ENCODE peak calls at places on chromosomes 12 and 14, in ten cellular contexts. U is H9; A is caudate nucleus; H is NCI-H1092; M is GM13976; G is stimulated activated CD4-positive, alpha-beta T cell treated with anti-CD3 and anti-CD28 coated beads, Interleukin-4, amount 100 ng/mL, for 4 hours; W is heart right ventricle; Z is frontal cortex; N is HuH-7; K is foreskin fibroblast. E is an unnamed sample.

GRCh38 chr12:128864516-128865186 is 11.4 kb downstream of the GLT1D1 start:
- DNase-seq in H (no peak), K (no peak), U (no peak), A (peak), W (peak), Z (peak), G (no peak), M (peak), N (no peak), E (no peak)

GRCh38 chr12:66763453-66763852 is 84.6 kb upstream of the GRIP1 start:
- DNase-seq in W (no peak), A (no peak), N (no peak), G (no peak), H (no peak), U (no peak), Z (no peak), K (no peak), M (no peak), E (no peak)

GRCh38 chr12:53965251-53966069 is 7.5 kb upstream of the HOXC11 start:
- DNase-seq in G (no peak), M (no peak), Z (no peak), U (peak), A (no peak), W (no peak), H (no peak), N (no peak), K (peak), E (no peak)

GRCh38 chr14:58327019-58327418 is 28.7 kb downstream of the ARID4A start:
- DNase-seq in H (no peak), M (no peak), N (no peak), A (no peak), G (no peak), Z (no peak), K (no peak), U (no peak), W (no peak), E (no peak)

GRCh38 chr12:56020437-56021189 is at the start of gene IKZF4:
- DNase-seq in G (no peak), K (peak), U (peak), H (no peak), M (no peak), Z (peak), N (no peak), W (peak), A (no peak), E (no peak)

GRCh38 chr12:124094733-124095132 is 121.7 kb downstream of the ZNF664 start:
- DNase-seq in G (no peak), A (no peak), H (peak), Z (no peak), M (no peak), W (no peak), N (no peak), U (no peak), K (no peak), E (no peak)

GRCh38 chr12:105725054-105725453 is 394.6 kb downstream of the C12orf75 start:
- DNase-seq in W (no peak), U (no peak), M (no peak), K (no peak), A (no peak), N (no peak), H (no peak), Z (no peak), G (no peak), E (no peak)

GRCh38 chr14:89537911-89538310 is 120.9 kb upstream of the FOXN3 start:
- DNase-seq in W (no peak), M (no peak), A (no peak), N (no peak), K (no peak), G (no peak), Z (no peak), H (no peak), U (no peak), E (no peak)

GRCh38 chr12:54321363-54321762 is 3.6 kb upstream of the COPZ1 start:
- DNase-seq in W (no peak), A (no peak), H (no peak), K (no peak), G (no peak), M (no peak), N (no peak), U (no peak), Z (no peak), E (no peak)

GRCh38 chr12:24864796-24865125 is 84.1 kb downstream of the BCAT1 start:
- DNase-seq in A (no peak), K (no peak), Z (no peak), G (no peak), N (no peak), H (no peak), U (no peak), M (peak), W (no peak), E (peak)

GRCh38 chr14:70714055-70714550 is 72.4 kb downstream of the TTC9 start:
- DNase-seq in M (no peak), Z (peak), W (peak), A (no peak), N (no peak), U (no peak), K (peak), H (peak), G (peak), E (peak)

GRCh38 chr14:73476451-73476905 is 14.3 kb upstream of the RIOX1 start:
- DNase-seq in G (no peak), M (no peak), N (no peak), A (peak), U (no peak), H (no peak), Z (no peak), K (no peak), W (no peak), E (no peak)

GRCh38 chr12:15209782-15210181 is 11.4 kb downstream of the RERG start:
- DNase-seq in W (no peak), U (no peak), N (no peak), Z (no peak), K (peak), M (no peak), A (no peak), G (no peak), H (no peak), E (no peak)

GRCh38 chr14:94079891-94080605 is 954 bp downstream of the DDX24 start:
- DNase-seq in N (no peak), Z (no peak), K (no peak), U (no peak), M (no peak), G (no peak), W (no peak), A (no peak), H (no peak), E (no peak)

GRCh38 chr12:118371354-118372282 is 1.1 kb downstream of the TAOK3 start:
- DNase-seq in N (no peak), A (no peak), U (peak), Z (no peak), G (peak), M (peak), K (no peak), W (peak), H (no peak), E (no peak)

GRCh38 chr12:124786065-124786964 is 77.3 kb downstream of the SCARB1 start:
- DNase-seq in H (no peak), G (no peak), U (peak), W (peak), Z (peak), A (peak), K (peak), N (no peak), M (no peak), E (peak)

GRCh38 chr14:34436960-34437728 is 24.9 kb downstream of the SPTSSA start:
- DNase-seq in K (no peak), M (no peak), U (no peak), A (no peak), W (no peak), G (no peak), Z (no peak), H (no peak), N (no peak), E (no peak)

GRCh38 chr14:63770187-63770807 is 42.4 kb upstream of the SGPP1 start:
- DNase-seq in Z (peak), A (no peak), K (peak), M (peak), G (peak), W (peak), U (no peak), N (peak), H (no peak), E (peak)

GRCh38 chr12:54711664-54712063 is 63.5 kb upstream of the DCD start:
- DNase-seq in U (no peak), N (no peak), G (no peak), H (no peak), K (no peak), Z (no peak), A (no peak), W (no peak), M (no peak), E (no peak)

GRCh38 chr12:121992059-121992879 is 29.4 kb upstream of the BCL7A start:
- DNase-seq in M (peak), N (no peak), H (no peak), G (peak), K (peak), A (no peak), Z (no peak), U (no peak), W (no peak), E (peak)

GRCh38 chr12:8156845-8157244 is at the start of gene ZNF705A:
- DNase-seq in M (no peak), K (peak), Z (no peak), A (no peak), U (no peak), H (no peak), N (no peak), G (no peak), W (no peak), E (peak)

GRCh38 chr14:100391777-100392176 is 68.6 kb downstream of the SLC25A47 start:
- DNase-seq in M (no peak), N (no peak), H (no peak), G (no peak), K (peak), Z (no peak), A (no peak), U (no peak), W (no peak), E (no peak)

GRCh38 chr14:50067723-50068495 is 48.5 kb downstream of the VCPKMT start:
- DNase-seq in G (no peak), W (no peak), K (peak), M (no peak), Z (no peak), N (no peak), U (no peak), A (no peak), H (no peak), E (peak)

GRCh38 chr14:33229269-33229924 is 290.7 kb downstream of the NPAS3 start:
- DNase-seq in W (no peak), H (peak), K (no peak), A (peak), G (no peak), N (no peak), M (no peak), Z (no peak), U (no peak), E (no peak)

GRCh38 chr12:69330475-69331473 is 17.4 kb upstream of the LYZ start:
- DNase-seq in H (no peak), N (no peak), Z (no peak), W (no peak), U (peak), K (peak), A (no peak), M (peak), G (peak), E (no peak)

GRCh38 chr12:124087251-124088141 is 114.5 kb downstream of the ZNF664 start:
- DNase-seq in H (no peak), Z (no peak), K (no peak), A (no peak), U (no peak), W (no peak), M (no peak), G (no peak), N (no peak), E (no peak)

GRCh38 chr14:93976477-93977057 is at the start of gene ASB2:
- DNase-seq in A (no peak), Z (no peak), N (no peak), U (no peak), H (no peak), M (peak), W (peak), G (no peak), K (no peak), E (no peak)

GRCh38 chr12:80946591-80946990 is 8.9 kb upstream of the LIN7A start:
- DNase-seq in U (no peak), W (no peak), M (no peak), H (no peak), K (no peak), Z (no peak), G (no peak), N (no peak), A (no peak), E (no peak)

GRCh38 chr14:87971010-87971409 is 22.0 kb downstream of the GALC start:
- DNase-seq in N (no peak), H (no peak), Z (no peak), K (no peak), M (peak), G (no peak), A (no peak), U (no peak), W (no peak), E (no peak)

GRCh38 chr14:38243696-38244250 is 12.1 kb downstream of the CLEC14A start:
- DNase-seq in Z (no peak), U (no peak), W (no peak), N (no peak), G (no peak), M (no peak), K (no peak), A (no peak), H (no peak), E (no peak)

GRCh38 chr12:49367381-49368239 is at the start of gene SPATS2:
- DNase-seq in U (peak), A (no peak), H (no peak), G (no peak), W (peak), K (no peak), M (no peak), N (no peak), Z (peak), E (peak)

GRCh38 chr12:109540526-109541411 is 32.5 kb downstream of the MMAB start:
- DNase-seq in M (no peak), H (no peak), G (no peak), A (no peak), W (no peak), U (no peak), K (no peak), N (no peak), Z (no peak), E (no peak)

GRCh38 chr12:105427883-105428282 is 97.4 kb downstream of the C12orf75 start:
- DNase-seq in H (no peak), U (no peak), N (no peak), A (no peak), M (no peak), G (no peak), K (no peak), Z (no peak), W (no peak), E (peak)

GRCh38 chr14:86221755-86222154 is 691.8 kb downstream of the FLRT2 start:
- DNase-seq in A (no peak), U (no peak), Z (no peak), H (no peak), W (no peak), N (no peak), K (no peak), G (no peak), M (no peak), E (peak)

GRCh38 chr14:34676516-34677211 is 37.7 kb downstream of the CFL2 start:
- DNase-seq in W (no peak), M (no peak), N (no peak), A (no peak), U (no peak), Z (no peak), H (peak), G (no peak), K (no peak), E (no peak)

GRCh38 chr12:101698782-101699347 is 1.4 kb downstream of the CHPT1 start:
- DNase-seq in M (peak), Z (peak), N (peak), A (no peak), H (no peak), W (no peak), U (no peak), G (no peak), K (peak), E (no peak)